ENCODE peak calls at places on chromosomes 12 and 14, in five cellular contexts. One of them, this sample, is unnamed.
A peak's percentile ranks its signal among the peaks of the same experiment; 100 is the strongest.

GRCh38 chr14:89855961-89856360 is 98.6 kb downstream of the EFCAB11 start:
- DNase-seq in HFFc6: peak; percentile 85
- DNase-seq in 8988T: no peak
- DNase-seq in astrocyte of the spinal cord: peak; percentile 91
- DNase-seq in mesothelial cell of epicardium: no peak
- DNase-seq in this sample: no peak

GRCh38 chr12:113064395-113065125 is 8.0 kb downstream of the DTX1 start:
- DNase-seq in HFFc6: no peak
- DNase-seq in 8988T: peak; percentile 12
- DNase-seq in astrocyte of the spinal cord: no peak
- DNase-seq in mesothelial cell of epicardium: no peak
- DNase-seq in this sample: no peak

GRCh38 chr12:58310828-58311273 is 369.5 kb downstream of the ATP23 start:
- DNase-seq in HFFc6: peak; percentile 99
- DNase-seq in 8988T: no peak
- DNase-seq in astrocyte of the spinal cord: peak; percentile 98
- DNase-seq in mesothelial cell of epicardium: no peak
- DNase-seq in this sample: peak; percentile 63

GRCh38 chr12:110688446-110689001 is 391 bp downstream of the HVCN1 start:
- DNase-seq in HFFc6: no peak
- DNase-seq in 8988T: no peak
- DNase-seq in astrocyte of the spinal cord: no peak
- DNase-seq in mesothelial cell of epicardium: no peak
- DNase-seq in this sample: peak; percentile 56

GRCh38 chr12:93736640-93737178 is 59.5 kb downstream of the CRADD start:
- DNase-seq in HFFc6: no peak
- DNase-seq in 8988T: no peak
- DNase-seq in astrocyte of the spinal cord: no peak
- DNase-seq in mesothelial cell of epicardium: no peak
- DNase-seq in this sample: no peak

GRCh38 chr14:76376001-76376404 is at the start of gene ESRRB:
- DNase-seq in HFFc6: no peak
- DNase-seq in 8988T: peak; percentile 50
- DNase-seq in astrocyte of the spinal cord: no peak
- DNase-seq in mesothelial cell of epicardium: peak; percentile 45
- DNase-seq in this sample: peak; percentile 33

GRCh38 chr14:50530794-50531193 is 1.6 kb downstream of the MAP4K5 start:
- DNase-seq in HFFc6: no peak
- DNase-seq in 8988T: no peak
- DNase-seq in astrocyte of the spinal cord: peak; percentile 21
- DNase-seq in mesothelial cell of epicardium: no peak
- DNase-seq in this sample: no peak

GRCh38 chr14:53032161-53032803 is 81.4 kb upstream of the FERMT2 start:
- DNase-seq in HFFc6: peak; percentile 86
- DNase-seq in 8988T: no peak
- DNase-seq in astrocyte of the spinal cord: peak; percentile 86
- DNase-seq in mesothelial cell of epicardium: no peak
- DNase-seq in this sample: no peak

GRCh38 chr14:76772300-76773187 is 11.3 kb downstream of the VASH1 start:
- DNase-seq in HFFc6: no peak
- DNase-seq in 8988T: no peak
- DNase-seq in astrocyte of the spinal cord: peak; percentile 43
- DNase-seq in mesothelial cell of epicardium: peak; percentile 60
- DNase-seq in this sample: no peak

GRCh38 chr12:90854136-90854689 is 100.8 kb downstream of the CCER1 start:
- DNase-seq in HFFc6: peak; percentile 16
- DNase-seq in 8988T: no peak
- DNase-seq in astrocyte of the spinal cord: peak; percentile 68
- DNase-seq in mesothelial cell of epicardium: no peak
- DNase-seq in this sample: peak; percentile 88

GRCh38 chr12:50224026-50224692 is 57.0 kb upstream of the CERS5 start:
- DNase-seq in HFFc6: peak; percentile 62
- DNase-seq in 8988T: no peak
- DNase-seq in astrocyte of the spinal cord: peak; percentile 39
- DNase-seq in mesothelial cell of epicardium: no peak
- DNase-seq in this sample: peak; percentile 99

GRCh38 chr12:59403259-59403932 is 192.4 kb upstream of the SLC16A7 start:
- DNase-seq in HFFc6: peak; percentile 63
- DNase-seq in 8988T: no peak
- DNase-seq in astrocyte of the spinal cord: peak; percentile 63
- DNase-seq in mesothelial cell of epicardium: no peak
- DNase-seq in this sample: peak; percentile 83

GRCh38 chr12:68568878-68569569 is 41.7 kb upstream of the RAP1B start:
- DNase-seq in HFFc6: no peak
- DNase-seq in 8988T: no peak
- DNase-seq in astrocyte of the spinal cord: no peak
- DNase-seq in mesothelial cell of epicardium: no peak
- DNase-seq in this sample: peak; percentile 91

GRCh38 chr12:52193991-52194390 is 2.2 kb upstream of the KRT80 start:
- DNase-seq in HFFc6: no peak
- DNase-seq in 8988T: no peak
- DNase-seq in astrocyte of the spinal cord: no peak
- DNase-seq in mesothelial cell of epicardium: peak; percentile 75
- DNase-seq in this sample: no peak

GRCh38 chr12:47903927-47904646 is 707 bp downstream of the VDR start:
- DNase-seq in HFFc6: peak; percentile 78
- DNase-seq in 8988T: no peak
- DNase-seq in astrocyte of the spinal cord: peak; percentile 87
- DNase-seq in mesothelial cell of epicardium: no peak
- DNase-seq in this sample: peak; percentile 81

GRCh38 chr14:29085546-29085945 is 319.0 kb downstream of the FOXG1 start:
- DNase-seq in HFFc6: no peak
- DNase-seq in 8988T: no peak
- DNase-seq in astrocyte of the spinal cord: no peak
- DNase-seq in mesothelial cell of epicardium: no peak
- DNase-seq in this sample: peak; percentile 12

GRCh38 chr12:117774986-117775775 is 193.6 kb downstream of the KSR2 start:
- DNase-seq in HFFc6: no peak
- DNase-seq in 8988T: no peak
- DNase-seq in astrocyte of the spinal cord: peak; percentile 22
- DNase-seq in mesothelial cell of epicardium: no peak
- DNase-seq in this sample: no peak

GRCh38 chr12:17076335-17076734 is 470.4 kb upstream of the LMO3 start:
- DNase-seq in HFFc6: no peak
- DNase-seq in 8988T: no peak
- DNase-seq in astrocyte of the spinal cord: peak; percentile 27
- DNase-seq in mesothelial cell of epicardium: no peak
- DNase-seq in this sample: peak; percentile 94

GRCh38 chr14:104972301-104973211 is 5.6 kb downstream of the AHNAK2 start:
- DNase-seq in HFFc6: no peak
- DNase-seq in 8988T: no peak
- DNase-seq in astrocyte of the spinal cord: peak; percentile 36
- DNase-seq in mesothelial cell of epicardium: no peak
- DNase-seq in this sample: peak; percentile 94

GRCh38 chr12:111597731-111598636 is 1.1 kb downstream of the ATXN2 start:
- DNase-seq in HFFc6: no peak
- DNase-seq in 8988T: peak; percentile 50
- DNase-seq in astrocyte of the spinal cord: peak; percentile 29
- DNase-seq in mesothelial cell of epicardium: peak; percentile 57
- DNase-seq in this sample: peak; percentile 77

GRCh38 chr12:45914090-45914489 is 76.3 kb downstream of the SCAF11 start:
- DNase-seq in HFFc6: peak; percentile 82
- DNase-seq in 8988T: no peak
- DNase-seq in astrocyte of the spinal cord: peak; percentile 76
- DNase-seq in mesothelial cell of epicardium: no peak
- DNase-seq in this sample: peak; percentile 37

GRCh38 chr14:96582995-96583394 is 80.8 kb downstream of the PAPOLA start:
- DNase-seq in HFFc6: no peak
- DNase-seq in 8988T: no peak
- DNase-seq in astrocyte of the spinal cord: no peak
- DNase-seq in mesothelial cell of epicardium: no peak
- DNase-seq in this sample: no peak

This sample was measured in DMS53.